ENCODE peak calls at places on chromosomes 12 and 14, in six cellular contexts. J is GM13977; R is heart right ventricle; V is activated T-cell treated with anti-CD3 and anti-CD28 coated beads, Interleukin-2, amount 50 U/mL, for 1 hour; M is CD4-positive, alpha-beta T cell; Q is GDM1. O is an unnamed sample.

GRCh38 chr12:12468575-12468974 is 94.1 kb downstream of the DUSP16 start:
- DNase-seq in M (no peak), Q (no peak), R (no peak), J (no peak), V (no peak), O (no peak)

GRCh38 chr12:25242981-25243764 is 7.6 kb downstream of the KRAS start:
- DNase-seq in J (no peak), V (no peak), Q (no peak), R (no peak), M (no peak), O (peak)

GRCh38 chr14:73465833-73466532 is 7.6 kb upstream of the NUMB start:
- DNase-seq in J (no peak), V (no peak), R (no peak), M (no peak), Q (no peak), O (no peak)

GRCh38 chr14:75848337-75848736 is 133.5 kb downstream of the TGFB3 start:
- DNase-seq in Q (no peak), R (no peak), M (no peak), J (no peak), V (no peak), O (no peak)

GRCh38 chr12:71941174-71941573 is 2.5 kb downstream of the TPH2 start:
- DNase-seq in J (no peak), Q (no peak), V (no peak), R (no peak), M (no peak), O (no peak)

GRCh38 chr14:51609987-51610283 is 41.8 kb upstream of the FRMD6 start:
- DNase-seq in R (no peak), M (no peak), J (no peak), V (no peak), Q (no peak), O (no peak)

GRCh38 chr12:67698711-67699603 is 50.4 kb downstream of the DYRK2 start:
- DNase-seq in R (no peak), M (no peak), Q (peak), J (peak), V (peak), O (no peak)

GRCh38 chr12:95766356-95767019 is 24.1 kb downstream of the NTN4 start:
- DNase-seq in V (no peak), Q (no peak), J (no peak), M (no peak), R (no peak), O (no peak)

GRCh38 chr12:7497661-7498060 is 5.9 kb downstream of the CD163 start:
- DNase-seq in Q (no peak), M (no peak), V (no peak), R (no peak), J (no peak), O (no peak)

GRCh38 chr12:71157601-71158233 is at the start of gene TSPAN8:
- DNase-seq in V (no peak), M (no peak), Q (no peak), J (no peak), R (no peak), O (no peak)

GRCh38 chr12:1282670-1283361 is 291.8 kb downstream of the ERC1 start:
- DNase-seq in M (no peak), Q (no peak), V (no peak), R (peak), J (no peak), O (no peak)

O was measured in mesendoderm.